ENCODE peak calls at places on chromosome 4, in nine cellular contexts. Q is esophagus squamous epithelium; W is psoas muscle; L is astrocyte; Z is IMR-90; C is HCT116; H is CD4-positive, CD25-positive, alpha-beta regulatory T cell; R is SJSA1; V is suprapubic skin. U is an unnamed sample.

GRCh38 chr4:156654410-156654809 is 317.2 kb downstream of the PDGFC start:
- DNase-seq in Q (no peak), W (no peak), L (peak; percentile 82), Z (no peak), C (no peak), H (no peak), R (no peak), V (no peak), U (no peak)

GRCh38 chr4:24274401-24275035 is 309.8 kb downstream of the DHX15 start:
- DNase-seq in Q (no peak), W (no peak), L (peak; percentile 90), Z (peak; percentile 86), C (no peak), H (no peak), R (no peak), V (no peak), U (no peak)

GRCh38 chr4:113064244-113064643 is 14.8 kb downstream of the ANK2 start:
- DNase-seq in Q (no peak), W (no peak), L (no peak), Z (no peak), C (no peak), H (no peak), R (no peak), V (no peak), U (no peak)

GRCh38 chr4:20646287-20646686 is 54.0 kb upstream of the PACRGL start:
- DNase-seq in Q (no peak), W (no peak), L (no peak), Z (no peak), C (no peak), H (no peak), R (no peak), V (no peak), U (no peak)

GRCh38 chr4:182752158-182752910 is 164.9 kb downstream of the DCTD start:
- DNase-seq in Q (no peak), W (no peak), L (peak; percentile 94), Z (peak; percentile 83), C (no peak), H (no peak), R (peak; percentile 66), V (no peak), U (no peak)

GRCh38 chr4:151428346-151428745 is 19.4 kb downstream of the FHIP1A start:
- DNase-seq in Q (no peak), W (no peak), L (no peak), Z (no peak), C (no peak), H (no peak), R (no peak), V (no peak), U (no peak)

GRCh38 chr4:43778187-43778915 is 670.3 kb downstream of the KCTD8 start:
- DNase-seq in Q (no peak), W (no peak), L (no peak), Z (no peak), C (no peak), H (no peak), R (no peak), V (no peak), U (no peak)

GRCh38 chr4:4457803-4458550 is 71.1 kb downstream of the NSG1 start:
- DNase-seq in Q (no peak), W (no peak), L (peak; percentile 81), Z (peak; percentile 74), C (no peak), H (no peak), R (peak; percentile 55), V (no peak), U (no peak)

GRCh38 chr4:54227261-54228063 is 1.6 kb upstream of the PDGFRA start:
- DNase-seq in Q (no peak), W (no peak), L (peak; percentile 69), Z (peak; percentile 80), C (no peak), H (no peak), R (peak; percentile 64), V (peak; percentile 71), U (no peak)

GRCh38 chr4:61202100-61202637 is 2.0 kb downstream of the ADGRL3 start:
- DNase-seq in Q (no peak), W (no peak), L (no peak), Z (no peak), C (no peak), H (no peak), R (no peak), V (peak; percentile 49), U (no peak)

GRCh38 chr4:108787724-108788123 is 24.9 kb upstream of the ETNPPL start:
- DNase-seq in Q (no peak), W (no peak), L (no peak), Z (no peak), C (no peak), H (no peak), R (no peak), V (no peak), U (no peak)

GRCh38 chr4:85107553-85107952 is 141.1 kb upstream of the WDFY3 start:
- DNase-seq in Q (no peak), W (no peak), L (peak; percentile 60), Z (no peak), C (no peak), H (no peak), R (no peak), V (no peak), U (no peak)

GRCh38 chr4:164383187-164384181 is 370.4 kb upstream of the SMIM31 start:
- DNase-seq in Q (no peak), W (no peak), L (peak; percentile 61), Z (peak; percentile 0), C (no peak), H (no peak), R (no peak), V (no peak), U (no peak)

GRCh38 chr4:165369522-165369921 is 9.3 kb upstream of the CPE start:
- DNase-seq in Q (no peak), W (no peak), L (no peak), Z (no peak), C (no peak), H (no peak), R (no peak), V (no peak), U (no peak)

GRCh38 chr4:92234393-92235176 is 69.2 kb upstream of the GRID2 start:
- DNase-seq in Q (no peak), W (no peak), L (peak; percentile 99), Z (peak; percentile 100), C (peak; percentile 7), H (no peak), R (peak; percentile 58), V (no peak), U (no peak)

GRCh38 chr4:151541438-151542071 is 132.6 kb downstream of the FHIP1A start:
- DNase-seq in Q (no peak), W (no peak), L (peak; percentile 85), Z (peak; percentile 58), C (peak; percentile 21), H (no peak), R (no peak), V (no peak), U (no peak)

GRCh38 chr4:61274286-61274685 is 74.2 kb downstream of the ADGRL3 start:
- DNase-seq in Q (no peak), W (no peak), L (no peak), Z (no peak), C (no peak), H (no peak), R (no peak), V (no peak), U (no peak)

GRCh38 chr4:153241970-153242847 is 38.0 kb downstream of the TRIM2 start:
- DNase-seq in Q (no peak), W (no peak), L (no peak), Z (peak; percentile 73), C (no peak), H (no peak), R (no peak), V (no peak), U (no peak)

GRCh38 chr4:180828455-180829018 is 1414.7 kb upstream of the TENM3 start:
- DNase-seq in Q (no peak), W (no peak), L (peak; percentile 48), Z (peak; percentile 83), C (peak; percentile 69), H (no peak), R (peak; percentile 46), V (no peak), U (no peak)

GRCh38 chr4:180832086-180832485 is 1411.1 kb upstream of the TENM3 start:
- DNase-seq in Q (no peak), W (no peak), L (no peak), Z (no peak), C (no peak), H (no peak), R (no peak), V (no peak), U (no peak)

GRCh38 chr4:180827610-180828009 is 1415.6 kb upstream of the TENM3 start:
- DNase-seq in Q (no peak), W (no peak), L (no peak), Z (peak; percentile 67), C (no peak), H (no peak), R (no peak), V (no peak), U (no peak)

GRCh38 chr4:180823116-180823515 is 1420.1 kb upstream of the TENM3 start:
- DNase-seq in Q (no peak), W (no peak), L (peak; percentile 46), Z (no peak), C (no peak), H (no peak), R (no peak), V (no peak), U (no peak)

GRCh38 chr4:180827193-180827592 is 1416.0 kb upstream of the TENM3 start:
- DNase-seq in Q (no peak), W (no peak), L (no peak), Z (peak; percentile 39), C (no peak), H (no peak), R (no peak), V (no peak), U (no peak)
- H3K4me3 ChIP-seq in Q (peak overlapping the region; percentile 9), W (peak overlapping the region; percentile 53), L (peak overlapping the region; percentile 28), Z (peak overlapping the region; percentile 36), C (no peak overlapping the region), H (no peak overlapping the region), R (no peak overlapping the region), V (peak overlapping the region; percentile 26), U (no peak overlapping the region)

DNA sequence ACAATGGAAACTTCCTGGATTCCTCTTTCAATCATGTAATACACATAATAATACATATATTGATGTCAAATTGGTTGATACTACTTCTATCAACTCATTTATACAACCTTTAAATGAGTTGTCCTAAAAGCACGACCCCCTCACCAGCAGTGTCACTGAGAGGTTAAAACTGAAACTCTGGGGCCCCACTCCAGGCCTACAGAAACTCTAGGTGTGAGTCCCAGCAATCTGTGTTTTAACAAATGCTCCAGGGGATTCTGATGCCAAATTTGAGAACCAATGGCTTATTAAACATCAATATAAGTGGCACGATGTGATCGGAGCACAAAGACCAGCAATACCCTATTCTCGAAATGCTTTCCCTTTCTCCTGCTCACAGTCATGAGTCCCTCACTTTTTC is 47.9 kb downstream of the ATP8A1 start:
- DNase-seq in Q (no peak), W (no peak), L (no peak), Z (no peak), C (no peak), H (no peak), R (no peak), V (no peak), U (no peak)
- H3K27ac ChIP-seq in Q (no peak overlapping the region), W (peak overlapping the region; percentile 54), L (no peak overlapping the region), Z (no peak overlapping the region), C (no peak overlapping the region), H (no peak overlapping the region), R (no peak overlapping the region), V (no peak overlapping the region), U (no peak overlapping the region)

GRCh38 chr4:1222938-1223690 is 25.8 kb downstream of the CTBP1 start:
- DNase-seq in Q (no peak), W (no peak), L (no peak), Z (no peak), C (no peak), H (no peak), R (no peak), V (no peak), U (no peak)
- H3K36me3 ChIP-seq in Q (peaks cover 25% of the 10 kb centered on the region), W (peaks cover 4% of the 10 kb centered on the region), L (peaks cover 34% of the 10 kb centered on the region), Z (peaks cover 74% of the 10 kb centered on the region), C (peaks cover 32% of the 10 kb centered on the region), H (peaks cover 52% of the 10 kb centered on the region), R (peaks cover 16% of the 10 kb centered on the region), V (peaks cover 69% of the 10 kb centered on the region), U (peaks cover 30% of the 10 kb centered on the region)

GRCh38 chr4:76305971-76306881 is at the start of gene STBD1:
- DNase-seq in Q (no peak), W (peak; percentile 90), L (peak; percentile 60), Z (peak; percentile 49), C (peak; percentile 53), H (peak; percentile 2), R (peak; percentile 82), V (peak; percentile 72), U (peak; percentile 12)
- H3K4me3 ChIP-seq in Q (peak within 1 kb of the TSS; percentile 80), W (peak within 1 kb of the TSS; percentile 97), L (peak within 1 kb of the TSS; percentile 86), Z (peak within 1 kb of the TSS; percentile 82), C (peak within 1 kb of the TSS; percentile 91), H (peak within 1 kb of the TSS; percentile 61), R (peak within 1 kb of the TSS; percentile 59), V (peak within 1 kb of the TSS; percentile 94), U (peak within 1 kb of the TSS; percentile 51)